ENCODE peak calls at places on chromosomes 11 and 22, in five cellular contexts. One of them, this sample, is unnamed.

GRCh38 chr11:77557553-77557952 is 32.2 kb upstream of the AQP11 start:
- DNase-seq in Kasumi-1: peak
- DNase-seq in EL: peak
- DNase-seq in BJ: no peak
- DNase-seq in activated gamma-delta T cell treated with anti-CD3 and anti-CD28 coated beads, Interleukin-2, amount 50 U/mL, for 16 hours: no peak
- DNase-seq in this sample: peak

GRCh38 chr11:952406-953385 is 27.0 kb downstream of the AP2A2 start:
- DNase-seq in EL: no peak
- DNase-seq in Kasumi-1: no peak
- DNase-seq in BJ: no peak
- DNase-seq in activated gamma-delta T cell treated with anti-CD3 and anti-CD28 coated beads, Interleukin-2, amount 50 U/mL, for 16 hours: no peak
- DNase-seq in this sample: no peak

GRCh38 chr11:109264128-109264527 is 157.9 kb upstream of the C11orf87 start:
- DNase-seq in BJ: no peak
- DNase-seq in EL: no peak
- DNase-seq in activated gamma-delta T cell treated with anti-CD3 and anti-CD28 coated beads, Interleukin-2, amount 50 U/mL, for 16 hours: no peak
- DNase-seq in Kasumi-1: no peak
- DNase-seq in this sample: no peak

GRCh38 chr22:23216331-23217170 is 36.2 kb downstream of the BCR start:
- DNase-seq in EL: no peak
- DNase-seq in activated gamma-delta T cell treated with anti-CD3 and anti-CD28 coated beads, Interleukin-2, amount 50 U/mL, for 16 hours: peak
- DNase-seq in Kasumi-1: peak
- DNase-seq in BJ: no peak
- DNase-seq in this sample: no peak

GRCh38 chr22:34395370-34395769 is 475.1 kb upstream of the LARGE1 start:
- DNase-seq in activated gamma-delta T cell treated with anti-CD3 and anti-CD28 coated beads, Interleukin-2, amount 50 U/mL, for 16 hours: no peak
- DNase-seq in EL: no peak
- DNase-seq in Kasumi-1: no peak
- DNase-seq in BJ: no peak
- DNase-seq in this sample: no peak

GRCh38 chr22:19873138-19873959 is 18.7 kb upstream of the GNB1L start:
- DNase-seq in BJ: no peak
- DNase-seq in EL: no peak
- DNase-seq in Kasumi-1: no peak
- DNase-seq in activated gamma-delta T cell treated with anti-CD3 and anti-CD28 coated beads, Interleukin-2, amount 50 U/mL, for 16 hours: no peak
- DNase-seq in this sample: peak

GRCh38 chr11:123166095-123166559 is 28.9 kb downstream of the CLMP start:
- DNase-seq in activated gamma-delta T cell treated with anti-CD3 and anti-CD28 coated beads, Interleukin-2, amount 50 U/mL, for 16 hours: no peak
- DNase-seq in Kasumi-1: no peak
- DNase-seq in EL: peak
- DNase-seq in BJ: no peak
- DNase-seq in this sample: no peak

GRCh38 chr22:36425977-36426523 is 38.3 kb upstream of the MYH9 start:
- DNase-seq in Kasumi-1: no peak
- DNase-seq in activated gamma-delta T cell treated with anti-CD3 and anti-CD28 coated beads, Interleukin-2, amount 50 U/mL, for 16 hours: no peak
- DNase-seq in BJ: no peak
- DNase-seq in EL: peak
- DNase-seq in this sample: no peak

This sample was measured in D341Med.